ENCODE peak calls at places on chromosomes 5 and 9, in four cellular contexts. M is AG04450, T is NT2/D1, N is left ventricle myocardium inferior. B is an unnamed sample.

GRCh38 chr9:93048706-93049448 is 9.6 kb upstream of the SUSD3 start:
- DNase-seq in M (no peak), T (no peak), N (no peak), B (no peak)

GRCh38 chr5:35213608-35214007 is 16.7 kb downstream of the PRLR start:
- DNase-seq in M (no peak), T (no peak), N (no peak), B (no peak)

GRCh38 chr9:89812556-89813181 is 207.9 kb downstream of the GADD45G start:
- DNase-seq in M (no peak), T (no peak), N (no peak), B (no peak)

GRCh38 chr9:113504725-113505590 is 41.4 kb downstream of the RGS3 start:
- DNase-seq in M (no peak), T (no peak), N (no peak), B (no peak)

GRCh38 chr5:684771-685216 is 8.4 kb downstream of the TPPP start:
- DNase-seq in M (no peak), T (no peak), N (peak), B (no peak)

GRCh38 chr9:115162946-115163345 is 45.0 kb upstream of the TNC start:
- DNase-seq in M (no peak), T (no peak), N (no peak), B (no peak)

GRCh38 chr5:77797133-77797532 is 21.0 kb upstream of the TBCA start:
- DNase-seq in M (no peak), T (no peak), N (no peak), B (no peak)

GRCh38 chr5:34531736-34532135 is 124.4 kb upstream of the RAI14 start:
- DNase-seq in M (no peak), T (no peak), N (no peak), B (no peak)

GRCh38 chr9:21030389-21031035 is 928 bp downstream of the HACD4 start:
- DNase-seq in M (no peak), T (no peak), N (no peak), B (peak)

GRCh38 chr9:21031818-21032203 is 371 bp upstream of the HACD4 start:
- DNase-seq in M (no peak), T (no peak), N (no peak), B (no peak)

GRCh38 chr9:21029661-21030060 is 1.8 kb downstream of the HACD4 start:
- DNase-seq in M (no peak), T (no peak), N (no peak), B (no peak)

GRCh38 chr9:21028476-21028875 is 3.0 kb downstream of the HACD4 start:
- DNase-seq in M (no peak), T (no peak), N (no peak), B (no peak)

GRCh38 chr9:21031091-21031817 is at the start of gene HACD4:
- DNase-seq in M (no peak), T (no peak), N (peak), B (peak)
- H3K4me3 ChIP-seq in M (peak), T (peak), N (peak), B (peak)

GRCh38 chr9:135087489-135087791 is at the start of gene OLFM1:
- DNase-seq in M (no peak), T (peak), N (peak), B (no peak)

GRCh38 chr9:135086597-135087488 is 625 bp upstream of the OLFM1 start:
- DNase-seq in M (no peak), T (no peak), N (no peak), B (no peak)

GRCh38 chr9:135088979-135089847 is 1.7 kb downstream of the OLFM1 start:
- DNase-seq in M (no peak), T (no peak), N (no peak), B (no peak)

GRCh38 chr9:135088348-135088978 is 995 bp downstream of the OLFM1 start:
- DNase-seq in M (no peak), T (no peak), N (no peak), B (no peak)

DNA sequence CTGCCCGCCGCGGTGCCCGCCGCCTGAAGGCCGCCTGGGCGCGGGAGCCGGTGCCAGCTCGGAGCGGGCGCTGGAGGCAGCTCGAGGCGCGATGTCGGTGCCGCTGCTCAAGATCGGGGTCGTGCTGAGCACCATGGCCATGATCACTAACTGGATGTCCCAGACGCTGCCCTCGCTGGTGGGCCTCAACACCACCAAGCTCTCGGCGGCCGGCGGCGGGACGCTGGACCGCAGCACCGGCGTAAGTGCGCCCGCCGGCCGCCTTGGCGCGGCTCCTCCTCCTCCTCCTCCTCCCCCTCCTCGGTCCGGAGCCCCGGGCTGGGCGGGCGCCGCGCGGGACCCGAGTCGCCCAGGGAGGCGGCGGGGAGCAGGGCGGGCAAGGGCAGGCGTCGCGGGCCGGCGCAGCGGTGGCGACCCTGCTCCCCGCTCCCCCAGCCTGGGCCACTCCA is 455 bp downstream of the OLFM1 start:
- DNase-seq in M (no peak), T (no peak), N (no peak), B (no peak)
- H3K4me3 ChIP-seq in M (no peak), T (peak), N (peak), B (no peak)

GRCh38 chr5:2158109-2158508 is 275.4 kb upstream of the IRX4 start:
- DNase-seq in M (no peak), T (no peak), N (no peak), B (no peak)
- H3K4me3 ChIP-seq in M (no peak), T (no peak), N (no peak), B (no peak)

GRCh38 chr9:83266618-83267543 is 203.9 kb upstream of the RASEF start:
- DNase-seq in M (no peak), T (no peak), N (peak), B (no peak)
- H3K4me3 ChIP-seq in M (no peak), T (no peak), N (peak), B (no peak)

GRCh38 chr9:131675437-131676022 is 64.3 kb downstream of the RAPGEF1 start:
- DNase-seq in M (no peak), T (no peak), N (no peak), B (no peak)

GRCh38 chr9:131676431-131676972 is 63.4 kb downstream of the RAPGEF1 start:
- DNase-seq in M (no peak), T (no peak), N (no peak), B (no peak)

GRCh38 chr9:131673068-131673467 is 66.8 kb downstream of the RAPGEF1 start:
- DNase-seq in M (no peak), T (no peak), N (no peak), B (no peak)

GRCh38 chr9:131673531-131673930 is 66.3 kb downstream of the RAPGEF1 start:
- DNase-seq in M (no peak), T (no peak), N (no peak), B (no peak)

GRCh38 chr9:131674425-131675421 is 65.2 kb downstream of the RAPGEF1 start:
- DNase-seq in M (no peak), T (no peak), N (no peak), B (peak)
- H3K4me3 ChIP-seq in M (no peak), T (no peak), N (peak), B (peak)

DNA sequence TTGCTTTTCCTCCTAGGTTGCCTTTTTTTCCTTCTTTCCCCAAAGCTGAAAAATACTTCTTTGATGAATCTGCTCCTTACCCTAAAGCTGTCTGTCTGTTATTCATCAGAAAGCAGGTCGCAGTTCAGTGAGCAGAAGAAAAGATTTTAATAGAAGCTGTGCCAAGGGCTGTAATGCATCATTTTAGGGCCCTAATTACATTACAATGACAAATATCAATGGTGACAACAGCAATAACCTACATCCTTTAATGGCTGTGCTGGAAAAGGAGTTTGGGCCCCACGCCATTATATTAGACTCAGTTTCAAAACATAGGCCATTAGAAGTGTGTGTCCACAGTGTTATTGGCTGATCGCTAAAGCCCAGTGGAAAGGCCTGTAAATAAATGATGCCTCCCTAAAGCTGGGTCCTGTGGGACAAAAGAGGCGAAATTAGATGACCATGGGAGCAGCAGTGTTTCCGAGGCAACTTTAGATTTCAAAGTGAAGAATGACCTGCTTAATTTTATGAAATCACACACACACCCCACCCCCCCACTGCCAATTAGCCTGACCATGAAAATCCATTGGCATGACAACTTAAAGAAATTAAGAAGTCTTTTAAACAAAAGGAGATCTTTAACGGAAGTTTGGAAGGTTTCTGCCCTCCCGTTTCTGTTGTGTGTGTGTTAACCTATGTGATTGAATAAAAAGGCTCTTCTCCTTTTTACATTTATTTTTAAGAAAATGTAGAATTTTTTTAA is 38.4 kb downstream of the TLE4 start:
- DNase-seq in M (no peak), T (no peak), N (no peak), B (no peak)
- H3K4me3 ChIP-seq in M (no peak), T (no peak), N (no peak), B (no peak)

GRCh38 chr5:22480305-22480704 is 372.8 kb downstream of the CDH12 start:
- DNase-seq in M (no peak), T (no peak), N (no peak), B (no peak)
- H3K4me3 ChIP-seq in M (no peak), T (no peak), N (no peak), B (no peak)